ENCODE peak calls at places on chromosomes 16 and 17, in nine cellular contexts. O, L, G, X, W, Y, K, R and H are unnamed samples.

GRCh38 chr17:78473951-78474630 is 95.6 kb downstream of the PGS1 start:
- DNase-seq in O (peak; percentile 20), L (no peak), G (no peak), X (no peak), W (no peak), Y (no peak), K (no peak), R (no peak), H (no peak)

GRCh38 chr17:47257651-47258339 is 4.2 kb downstream of the ITGB3 start:
- DNase-seq in O (peak; percentile 78), L (no peak), G (peak; percentile 88), X (no peak), W (no peak), Y (no peak), K (no peak), R (no peak), H (peak; percentile 74)

GRCh38 chr16:21083729-21084268 is 66.8 kb downstream of the DNAH3 start:
- DNase-seq in O (peak; percentile 51), L (peak; percentile 55), G (peak; percentile 64), X (peak; percentile 62), W (peak; percentile 68), Y (peak; percentile 21), K (peak; percentile 44), R (peak; percentile 37), H (peak; percentile 70)

GRCh38 chr16:87384162-87384999 is 805 bp upstream of the FBXO31 start:
- DNase-seq in O (no peak), L (no peak), G (no peak), X (peak; percentile 65), W (peak; percentile 79), Y (no peak), K (no peak), R (no peak), H (no peak)

GRCh38 chr17:700504-701094 is 14.0 kb downstream of the VPS53 start:
- DNase-seq in O (peak; percentile 47), L (no peak), G (peak; percentile 35), X (no peak), W (no peak), Y (no peak), K (peak; percentile 42), R (no peak), H (peak; percentile 50)

GRCh38 chr17:18247613-18248001 is 10.9 kb downstream of the FLII start:
- DNase-seq in O (no peak), L (no peak), G (no peak), X (peak; percentile 31), W (no peak), Y (peak; percentile 70), K (no peak), R (peak; percentile 37), H (no peak)

GRCh38 chr17:28722413-28723158 is 2.8 kb downstream of the RPL23A start:
- DNase-seq in O (no peak), L (no peak), G (no peak), X (no peak), W (no peak), Y (no peak), K (no peak), R (no peak), H (no peak)

GRCh38 chr17:68544111-68544510 is 31.9 kb downstream of the PRKAR1A start:
- DNase-seq in O (no peak), L (no peak), G (no peak), X (no peak), W (no peak), Y (no peak), K (no peak), R (no peak), H (no peak)

GRCh38 chr17:27892542-27892865 is 661 bp downstream of the LYRM9 start:
- DNase-seq in O (no peak), L (no peak), G (no peak), X (no peak), W (no peak), Y (no peak), K (no peak), R (no peak), H (no peak)

GRCh38 chr17:48567646-48568354 is 10.3 kb downstream of the HOXB4 start:
- DNase-seq in O (no peak), L (no peak), G (no peak), X (no peak), W (no peak), Y (no peak), K (no peak), R (no peak), H (no peak)

GRCh38 chr17:48568499-48569259 is 9.5 kb downstream of the HOXB4 start:
- DNase-seq in O (no peak), L (no peak), G (no peak), X (no peak), W (no peak), Y (no peak), K (no peak), R (no peak), H (no peak)

GRCh38 chr17:48571024-48571818 is 6.9 kb downstream of the HOXB4 start:
- DNase-seq in O (no peak), L (no peak), G (no peak), X (no peak), W (no peak), Y (no peak), K (no peak), R (no peak), H (no peak)

GRCh38 chr17:48570325-48571023 is 7.7 kb downstream of the HOXB4 start:
- DNase-seq in O (no peak), L (no peak), G (no peak), X (no peak), W (no peak), Y (no peak), K (no peak), R (no peak), H (no peak)

DNA sequence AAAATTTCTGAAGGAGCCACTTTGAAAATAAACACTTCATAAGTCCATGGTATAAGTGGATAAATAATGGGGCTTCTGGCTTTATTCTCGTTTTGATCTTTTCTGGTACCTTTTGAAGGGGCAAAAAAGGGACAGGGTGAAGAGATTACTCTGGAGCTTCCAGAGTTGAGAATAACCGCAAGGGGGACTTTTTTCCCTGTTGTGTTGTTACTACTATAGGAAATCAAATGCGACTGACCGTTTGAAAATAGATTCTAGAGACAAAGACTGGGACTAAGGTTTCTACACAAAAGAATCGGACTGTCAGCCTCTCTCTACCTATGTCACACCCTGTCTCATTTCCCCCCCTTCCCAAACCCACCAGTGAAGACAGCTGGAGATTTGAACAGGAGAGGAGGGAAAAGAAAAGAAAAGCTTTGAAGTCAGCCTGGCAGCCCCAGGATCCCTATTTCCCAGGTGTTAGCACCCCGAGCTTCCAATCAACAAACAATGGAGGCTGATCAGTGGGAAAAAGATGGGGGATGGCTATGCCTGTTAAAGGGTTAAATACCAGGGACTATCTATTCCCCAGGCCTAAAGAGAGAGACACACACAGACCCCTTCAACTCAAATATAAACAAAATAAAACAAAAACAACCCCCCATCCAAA is 8.3 kb downstream of the HOXB4 start:
- DNase-seq in O (no peak), L (no peak), G (no peak), X (no peak), W (no peak), Y (no peak), K (no peak), R (no peak), H (no peak)
- TF ChIP-seq CTCF in O (peak; percentile 14), L (no peak), G (no peak), X (no peak), W (no peak), Y (no peak), K (no peak), R (no peak), H (no peak)

DNA sequence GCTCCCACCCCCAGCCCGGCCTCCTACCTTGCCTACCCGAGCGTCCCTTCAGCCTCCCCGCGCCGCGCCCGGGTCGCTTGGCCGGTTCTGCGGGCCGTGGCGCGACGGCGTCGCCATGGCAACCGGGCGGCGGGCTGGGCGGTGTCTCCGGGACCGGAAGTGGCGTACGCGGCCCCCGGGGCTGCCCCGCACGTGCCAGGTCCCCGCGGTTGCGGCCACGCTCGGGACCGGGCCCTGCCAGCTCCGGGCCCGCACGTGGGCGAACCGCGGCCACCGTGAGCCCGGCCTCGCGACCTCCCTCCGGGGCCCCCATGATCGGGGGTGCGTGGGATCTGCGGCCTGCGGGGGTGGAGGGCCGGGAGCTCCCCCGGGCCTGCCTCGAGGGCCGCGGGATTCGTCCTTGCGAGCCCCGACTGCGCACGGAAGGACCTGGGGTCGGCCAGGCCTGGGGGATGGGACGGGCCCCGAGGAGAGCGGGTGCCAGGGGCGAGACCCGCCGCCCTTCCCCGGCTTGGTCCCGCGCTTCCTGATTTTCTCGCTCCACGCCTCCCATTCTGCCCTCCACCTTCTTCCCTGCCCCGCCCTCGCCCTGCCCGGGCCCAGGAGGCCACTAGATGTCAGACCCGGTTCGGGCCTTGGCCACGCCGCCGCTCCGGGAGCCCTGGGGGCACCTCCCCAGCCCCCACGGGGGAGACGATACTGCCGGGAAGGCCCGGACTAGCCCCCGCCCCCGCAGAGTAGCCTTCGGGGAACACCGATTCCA is at the start of gene CYB561:
- DNase-seq in O (no peak), L (peak; percentile 66), G (peak; percentile 90), X (peak; percentile 78), W (peak; percentile 84), Y (peak; percentile 84), K (peak; percentile 68), R (peak; percentile 87), H (peak; percentile 85)
- TF ChIP-seq CTCF in O (peak; percentile 20), L (peak; percentile 7), G (peak; percentile 52), X (peak; percentile 34), W (peak; percentile 36), Y (no peak), K (no peak), R (no peak), H (peak; percentile 32)

GRCh38 chr17:2937331-2938003 is 125.9 kb downstream of the OR1D5 start:
- DNase-seq in O (peak; percentile 38), L (no peak), G (no peak), X (no peak), W (no peak), Y (no peak), K (no peak), R (no peak), H (no peak)
- TF ChIP-seq CTCF in O (peak; percentile 47), L (no peak), G (peak; percentile 32), X (peak; percentile 9), W (no peak), Y (no peak), K (no peak), R (no peak), H (no peak)

GRCh38 chr16:47697826-47698225 is 236.7 kb downstream of the PHKB start:
- DNase-seq in O (no peak), L (no peak), G (no peak), X (no peak), W (no peak), Y (no peak), K (no peak), R (no peak), H (no peak)

GRCh38 chr16:47699090-47699489 is 238.0 kb downstream of the PHKB start:
- DNase-seq in O (no peak), L (no peak), G (no peak), X (no peak), W (no peak), Y (no peak), K (no peak), R (no peak), H (no peak)

GRCh38 chr16:47695746-47696145 is 234.6 kb downstream of the PHKB start:
- DNase-seq in O (no peak), L (no peak), G (no peak), X (no peak), W (no peak), Y (no peak), K (no peak), R (no peak), H (no peak)

DNA sequence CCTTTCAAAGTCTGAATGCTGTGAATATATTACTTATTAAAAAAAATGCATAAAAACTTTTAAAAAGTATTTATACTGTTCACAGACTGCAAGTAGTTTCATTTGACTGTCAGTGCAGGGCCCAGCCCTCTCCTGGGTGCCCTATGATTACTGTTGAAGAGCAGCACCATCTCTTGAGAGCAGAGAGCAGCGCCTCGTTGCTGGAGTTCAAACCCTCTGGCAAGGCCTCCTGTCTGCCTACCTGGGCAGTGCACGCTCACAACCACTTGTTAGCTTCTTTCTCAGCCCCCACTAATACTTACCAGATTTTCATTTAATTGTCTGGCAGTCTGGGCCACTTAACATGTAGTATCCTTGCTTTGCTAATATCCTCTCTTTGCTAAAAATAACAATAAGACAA is 233.4 kb downstream of the PHKB start:
- DNase-seq in O (no peak), L (no peak), G (no peak), X (no peak), W (no peak), Y (no peak), K (no peak), R (no peak), H (no peak)
- TF ChIP-seq CTCF in O (no peak), L (no peak), G (no peak), X (no peak), W (no peak), Y (no peak), K (no peak), R (no peak), H (no peak)